ENCODE peak calls at places on chromosomes 7 and 10, in ten cellular contexts. One of them, this sample, is unnamed.

GRCh38 chr7:70674268-70675025 is 457.5 kb upstream of the GALNT17 start:
- DNase-seq in thoracic aorta: no peak
- DNase-seq in SK-N-SH: no peak
- DNase-seq in Peyer's patch: no peak
- DNase-seq in OCI-LY7: no peak
- DNase-seq in upper lobe of left lung: no peak
- DNase-seq in lower lobe of right lung: no peak
- DNase-seq in right lobe of liver: no peak
- DNase-seq in brain microvascular endothelial cell: no peak
- DNase-seq in left ventricle myocardium inferior: no peak
- DNase-seq in this sample: no peak

GRCh38 chr10:106513328-106513727 is 651.2 kb downstream of the SORCS1 start:
- DNase-seq in thoracic aorta: no peak
- DNase-seq in SK-N-SH: no peak
- DNase-seq in Peyer's patch: no peak
- DNase-seq in OCI-LY7: no peak
- DNase-seq in upper lobe of left lung: no peak
- DNase-seq in lower lobe of right lung: no peak
- DNase-seq in right lobe of liver: no peak
- DNase-seq in brain microvascular endothelial cell: no peak
- DNase-seq in left ventricle myocardium inferior: no peak
- DNase-seq in this sample: no peak

GRCh38 chr10:24349379-24350110 is 140.6 kb downstream of the KIAA1217 start:
- DNase-seq in thoracic aorta: no peak
- DNase-seq in SK-N-SH: no peak
- DNase-seq in Peyer's patch: no peak
- DNase-seq in OCI-LY7: no peak
- DNase-seq in upper lobe of left lung: no peak
- DNase-seq in lower lobe of right lung: no peak
- DNase-seq in right lobe of liver: no peak
- DNase-seq in brain microvascular endothelial cell: no peak
- DNase-seq in left ventricle myocardium inferior: no peak
- DNase-seq in this sample: no peak

GRCh38 chr10:13890617-13891541 is 304.1 kb downstream of the PRPF18 start:
- DNase-seq in thoracic aorta: no peak
- DNase-seq in SK-N-SH: peak
- DNase-seq in Peyer's patch: no peak
- DNase-seq in OCI-LY7: no peak
- DNase-seq in upper lobe of left lung: no peak
- DNase-seq in lower lobe of right lung: peak
- DNase-seq in right lobe of liver: no peak
- DNase-seq in brain microvascular endothelial cell: peak
- DNase-seq in left ventricle myocardium inferior: no peak
- DNase-seq in this sample: peak

GRCh38 chr7:78435355-78435754 is 636.8 kb downstream of the PHTF2 start:
- DNase-seq in thoracic aorta: no peak
- DNase-seq in SK-N-SH: no peak
- DNase-seq in Peyer's patch: no peak
- DNase-seq in OCI-LY7: no peak
- DNase-seq in upper lobe of left lung: peak
- DNase-seq in lower lobe of right lung: no peak
- DNase-seq in right lobe of liver: no peak
- DNase-seq in brain microvascular endothelial cell: no peak
- DNase-seq in left ventricle myocardium inferior: no peak
- DNase-seq in this sample: no peak

GRCh38 chr7:74302745-74303221 is 13.6 kb downstream of the CLIP2 start:
- DNase-seq in thoracic aorta: no peak
- DNase-seq in SK-N-SH: peak
- DNase-seq in Peyer's patch: no peak
- DNase-seq in OCI-LY7: no peak
- DNase-seq in upper lobe of left lung: no peak
- DNase-seq in lower lobe of right lung: no peak
- DNase-seq in right lobe of liver: no peak
- DNase-seq in brain microvascular endothelial cell: no peak
- DNase-seq in left ventricle myocardium inferior: no peak
- DNase-seq in this sample: no peak

GRCh38 chr7:127396184-127396583 is 3.7 kb upstream of the ZNF800 start:
- DNase-seq in thoracic aorta: no peak
- DNase-seq in SK-N-SH: no peak
- DNase-seq in Peyer's patch: no peak
- DNase-seq in OCI-LY7: peak
- DNase-seq in upper lobe of left lung: peak
- DNase-seq in lower lobe of right lung: peak
- DNase-seq in right lobe of liver: no peak
- DNase-seq in brain microvascular endothelial cell: no peak
- DNase-seq in left ventricle myocardium inferior: no peak
- DNase-seq in this sample: no peak

GRCh38 chr7:26992670-26993069 is 103.1 kb downstream of the HOXA1 start:
- DNase-seq in thoracic aorta: no peak
- DNase-seq in SK-N-SH: no peak
- DNase-seq in Peyer's patch: no peak
- DNase-seq in OCI-LY7: no peak
- DNase-seq in upper lobe of left lung: no peak
- DNase-seq in lower lobe of right lung: no peak
- DNase-seq in right lobe of liver: no peak
- DNase-seq in brain microvascular endothelial cell: no peak
- DNase-seq in left ventricle myocardium inferior: no peak
- DNase-seq in this sample: no peak

GRCh38 chr7:110573862-110574528 is 516.9 kb upstream of the LRRN3 start:
- DNase-seq in thoracic aorta: no peak
- DNase-seq in SK-N-SH: no peak
- DNase-seq in Peyer's patch: no peak
- DNase-seq in OCI-LY7: no peak
- DNase-seq in upper lobe of left lung: no peak
- DNase-seq in lower lobe of right lung: no peak
- DNase-seq in right lobe of liver: no peak
- DNase-seq in brain microvascular endothelial cell: peak
- DNase-seq in left ventricle myocardium inferior: no peak
- DNase-seq in this sample: no peak

GRCh38 chr10:13317474-13317873 is 17.6 kb upstream of the PHYH start:
- DNase-seq in thoracic aorta: no peak
- DNase-seq in SK-N-SH: no peak
- DNase-seq in Peyer's patch: no peak
- DNase-seq in OCI-LY7: no peak
- DNase-seq in upper lobe of left lung: peak
- DNase-seq in lower lobe of right lung: no peak
- DNase-seq in right lobe of liver: no peak
- DNase-seq in brain microvascular endothelial cell: no peak
- DNase-seq in left ventricle myocardium inferior: no peak
- DNase-seq in this sample: no peak

DNA sequence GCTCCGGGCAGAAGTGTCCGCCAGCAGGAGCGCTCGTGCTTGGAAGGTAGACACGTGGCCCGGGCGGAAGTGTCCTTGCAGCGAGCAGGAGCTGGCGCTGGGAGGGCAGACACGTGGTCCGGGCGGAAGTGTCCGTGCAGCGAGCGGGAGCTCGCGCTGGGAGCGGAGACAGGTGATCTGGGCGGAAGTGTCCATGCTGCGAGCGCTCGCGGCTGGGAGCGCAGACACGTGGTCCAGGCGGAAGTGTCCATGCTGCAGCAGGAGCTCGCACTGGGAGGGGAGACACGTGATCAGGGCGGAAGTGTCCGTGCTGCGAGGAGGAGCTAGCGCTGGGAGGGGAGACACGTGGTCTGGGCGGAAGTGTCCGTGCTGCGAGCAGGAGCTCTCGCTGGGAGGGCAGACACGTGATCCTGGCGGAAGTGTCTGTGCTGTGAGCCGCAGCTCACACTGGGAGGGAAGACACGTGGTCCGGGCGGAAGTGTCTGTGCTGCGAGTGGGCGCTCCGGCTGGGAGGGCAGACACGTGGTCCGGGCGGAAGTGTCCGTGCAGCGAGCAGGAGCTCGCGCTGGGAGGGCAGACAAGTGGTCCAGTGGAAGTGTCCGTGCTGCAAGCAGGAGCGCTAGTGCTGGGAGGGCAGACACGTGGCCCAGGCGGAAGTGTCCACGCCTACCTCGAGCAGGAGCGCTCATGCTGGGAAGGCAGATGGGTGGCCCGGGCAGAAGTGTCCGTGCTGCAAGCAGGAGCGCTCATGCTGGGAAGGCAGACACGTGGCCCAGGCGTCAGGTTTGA is 41.1 kb upstream of the PRKAR1B start:
- DNase-seq in thoracic aorta: no peak
- DNase-seq in SK-N-SH: peak
- DNase-seq in Peyer's patch: no peak
- DNase-seq in OCI-LY7: no peak
- DNase-seq in upper lobe of left lung: no peak
- DNase-seq in lower lobe of right lung: no peak
- DNase-seq in right lobe of liver: no peak
- DNase-seq in brain microvascular endothelial cell: peak
- DNase-seq in left ventricle myocardium inferior: no peak
- DNase-seq in this sample: no peak
- H3K27ac ChIP-seq in thoracic aorta: no peak
- H3K27ac ChIP-seq in SK-N-SH: peak
- H3K27ac ChIP-seq in Peyer's patch: no peak
- H3K27ac ChIP-seq in OCI-LY7: no peak
- H3K27ac ChIP-seq in upper lobe of left lung: no peak
- H3K27ac ChIP-seq in lower lobe of right lung: no peak
- H3K27ac ChIP-seq in right lobe of liver: no peak
- H3K27ac ChIP-seq in brain microvascular endothelial cell: peak
- H3K27ac ChIP-seq in left ventricle myocardium inferior: peak
- H3K27ac ChIP-seq in this sample: no peak

DNA sequence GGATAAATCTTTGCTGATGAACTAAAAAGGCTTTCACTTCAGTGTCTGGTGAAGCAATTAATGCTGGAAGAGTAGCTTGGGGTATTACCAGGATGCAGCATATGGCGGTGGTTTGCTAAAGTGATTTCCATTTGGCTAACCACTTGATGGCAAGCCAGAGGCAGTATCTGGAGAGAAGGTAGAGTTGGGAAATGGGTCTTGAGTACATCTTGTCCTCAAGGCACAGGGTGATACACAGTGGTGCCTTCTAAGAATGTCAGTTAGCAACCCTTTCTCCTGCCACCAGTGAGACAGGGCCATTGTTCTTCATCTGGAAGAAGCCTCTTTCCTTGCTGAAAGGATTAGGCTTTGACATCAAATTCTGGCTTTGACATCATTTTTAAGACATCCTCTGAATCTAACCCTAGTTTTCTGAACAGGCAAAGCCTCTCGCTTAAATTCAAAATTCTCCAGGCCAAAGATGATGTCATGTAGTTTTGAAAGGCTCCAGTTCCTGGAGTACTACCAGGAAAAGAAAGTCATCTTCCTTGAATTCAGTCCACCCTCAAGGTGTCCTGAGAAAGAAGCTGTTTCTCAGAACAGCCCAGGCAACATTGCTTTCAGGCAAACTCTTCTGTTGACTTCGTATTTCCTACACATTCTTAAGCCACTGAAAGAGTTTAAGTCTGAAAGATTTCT is 162.4 kb downstream of the ARID5B start:
- DNase-seq in thoracic aorta: no peak
- DNase-seq in SK-N-SH: no peak
- DNase-seq in Peyer's patch: no peak
- DNase-seq in OCI-LY7: no peak
- DNase-seq in upper lobe of left lung: no peak
- DNase-seq in lower lobe of right lung: no peak
- DNase-seq in right lobe of liver: no peak
- DNase-seq in brain microvascular endothelial cell: no peak
- DNase-seq in left ventricle myocardium inferior: no peak
- DNase-seq in this sample: no peak
- H3K27ac ChIP-seq in thoracic aorta: peak
- H3K27ac ChIP-seq in SK-N-SH: peak
- H3K27ac ChIP-seq in Peyer's patch: peak
- H3K27ac ChIP-seq in OCI-LY7: no peak
- H3K27ac ChIP-seq in upper lobe of left lung: peak
- H3K27ac ChIP-seq in lower lobe of right lung: peak
- H3K27ac ChIP-seq in right lobe of liver: no peak
- H3K27ac ChIP-seq in brain microvascular endothelial cell: no peak
- H3K27ac ChIP-seq in left ventricle myocardium inferior: peak
- H3K27ac ChIP-seq in this sample: peak

GRCh38 chr10:47425813-47426419 is 41.8 kb upstream of the ZNF488 start:
- DNase-seq in thoracic aorta: no peak
- DNase-seq in SK-N-SH: no peak
- DNase-seq in Peyer's patch: peak
- DNase-seq in OCI-LY7: no peak
- DNase-seq in upper lobe of left lung: no peak
- DNase-seq in lower lobe of right lung: no peak
- DNase-seq in right lobe of liver: no peak
- DNase-seq in brain microvascular endothelial cell: no peak
- DNase-seq in left ventricle myocardium inferior: no peak
- DNase-seq in this sample: no peak

GRCh38 chr10:47420305-47421056 is 36.4 kb upstream of the ZNF488 start:
- DNase-seq in thoracic aorta: no peak
- DNase-seq in SK-N-SH: no peak
- DNase-seq in Peyer's patch: no peak
- DNase-seq in OCI-LY7: no peak
- DNase-seq in upper lobe of left lung: no peak
- DNase-seq in lower lobe of right lung: no peak
- DNase-seq in right lobe of liver: no peak
- DNase-seq in brain microvascular endothelial cell: no peak
- DNase-seq in left ventricle myocardium inferior: no peak
- DNase-seq in this sample: no peak

GRCh38 chr10:47423476-47423875 is 39.4 kb upstream of the ZNF488 start:
- DNase-seq in thoracic aorta: no peak
- DNase-seq in SK-N-SH: no peak
- DNase-seq in Peyer's patch: no peak
- DNase-seq in OCI-LY7: no peak
- DNase-seq in upper lobe of left lung: no peak
- DNase-seq in lower lobe of right lung: no peak
- DNase-seq in right lobe of liver: no peak
- DNase-seq in brain microvascular endothelial cell: peak
- DNase-seq in left ventricle myocardium inferior: no peak
- DNase-seq in this sample: no peak

GRCh38 chr10:47421057-47421952 is 37.2 kb upstream of the ZNF488 start:
- DNase-seq in thoracic aorta: no peak
- DNase-seq in SK-N-SH: no peak
- DNase-seq in Peyer's patch: no peak
- DNase-seq in OCI-LY7: no peak
- DNase-seq in upper lobe of left lung: no peak
- DNase-seq in lower lobe of right lung: no peak
- DNase-seq in right lobe of liver: no peak
- DNase-seq in brain microvascular endothelial cell: peak
- DNase-seq in left ventricle myocardium inferior: no peak
- DNase-seq in this sample: no peak

DNA sequence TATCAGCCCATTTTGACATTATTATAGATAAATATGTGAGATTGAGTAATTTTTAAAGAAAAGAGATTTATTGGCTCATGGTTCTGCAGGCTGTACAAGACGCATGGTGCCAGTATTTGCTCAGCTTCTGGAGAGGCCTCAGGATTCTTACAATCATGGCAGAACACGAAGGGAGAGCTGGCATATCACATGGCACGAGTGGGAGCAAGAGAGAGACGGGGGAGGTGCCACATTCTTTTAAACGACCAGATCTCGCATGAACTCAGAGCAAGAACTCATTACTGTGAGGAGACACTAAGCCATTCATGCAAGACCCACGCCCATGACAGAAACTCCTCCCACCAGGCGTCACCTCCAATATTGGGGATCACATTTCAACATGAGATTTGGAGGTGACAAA is 40.1 kb upstream of the ZNF488 start:
- DNase-seq in thoracic aorta: no peak
- DNase-seq in SK-N-SH: no peak
- DNase-seq in Peyer's patch: peak
- DNase-seq in OCI-LY7: no peak
- DNase-seq in upper lobe of left lung: no peak
- DNase-seq in lower lobe of right lung: no peak
- DNase-seq in right lobe of liver: no peak
- DNase-seq in brain microvascular endothelial cell: no peak
- DNase-seq in left ventricle myocardium inferior: no peak
- DNase-seq in this sample: no peak
- H3K27ac ChIP-seq in thoracic aorta: no peak
- H3K27ac ChIP-seq in SK-N-SH: no peak
- H3K27ac ChIP-seq in Peyer's patch: no peak
- H3K27ac ChIP-seq in OCI-LY7: no peak
- H3K27ac ChIP-seq in upper lobe of left lung: no peak
- H3K27ac ChIP-seq in lower lobe of right lung: no peak
- H3K27ac ChIP-seq in right lobe of liver: no peak
- H3K27ac ChIP-seq in brain microvascular endothelial cell: no peak
- H3K27ac ChIP-seq in left ventricle myocardium inferior: no peak
- H3K27ac ChIP-seq in this sample: no peak

GRCh38 chr10:130110236-130111114 is at the start of gene C10orf143:
- DNase-seq in thoracic aorta: peak
- DNase-seq in SK-N-SH: peak
- DNase-seq in Peyer's patch: peak
- DNase-seq in OCI-LY7: peak
- DNase-seq in upper lobe of left lung: peak
- DNase-seq in lower lobe of right lung: peak
- DNase-seq in right lobe of liver: peak
- DNase-seq in brain microvascular endothelial cell: peak
- DNase-seq in left ventricle myocardium inferior: peak
- DNase-seq in this sample: peak
- H3K27ac ChIP-seq in thoracic aorta: peak
- H3K27ac ChIP-seq in SK-N-SH: peak
- H3K27ac ChIP-seq in Peyer's patch: peak
- H3K27ac ChIP-seq in OCI-LY7: peak
- H3K27ac ChIP-seq in upper lobe of left lung: peak
- H3K27ac ChIP-seq in lower lobe of right lung: peak
- H3K27ac ChIP-seq in right lobe of liver: peak
- H3K27ac ChIP-seq in brain microvascular endothelial cell: peak
- H3K27ac ChIP-seq in left ventricle myocardium inferior: peak
- H3K27ac ChIP-seq in this sample: peak